ENCODE peak calls at places on chromosomes 6 and 20, in six cellular contexts. P is H9, D is trophoblast cell, G is IMR-90, K is H1, V is mesenchymal stem cell. E is an unnamed sample.

GRCh38 chr20:13436530-13436929 is 202.2 kb downstream of the TASP1 start:
- DNase-seq in V (no peak), K (no peak), P (no peak), G (no peak), D (no peak), E (no peak)

GRCh38 chr20:61355096-61355495 is 103.0 kb downstream of the CDH4 start:
- DNase-seq in V (no peak), G (no peak), D (no peak), K (no peak), P (no peak), E (no peak)

GRCh38 chr6:151391471-151392428 is at the start of gene ZBTB2:
- DNase-seq in D (peak), V (peak), G (peak), P (peak), K (peak), E (peak)

GRCh38 chr6:69022991-69023390 is 387.9 kb downstream of the ADGRB3 start:
- DNase-seq in P (no peak), D (no peak), K (no peak), G (peak), V (peak), E (no peak)

GRCh38 chr20:46606817-46607190 is 44.5 kb downstream of the SLC13A3 start:
- DNase-seq in K (no peak), D (no peak), V (no peak), G (no peak), P (no peak), E (no peak)

GRCh38 chr6:116101298-116101718 is 655 bp downstream of the NT5DC1 start:
- DNase-seq in V (no peak), P (no peak), G (no peak), D (no peak), K (no peak), E (no peak)

GRCh38 chr20:1293641-1294379 is 27.7 kb downstream of the SNPH start:
- DNase-seq in P (no peak), D (no peak), V (no peak), G (no peak), K (no peak), E (no peak)

GRCh38 chr6:130788954-130789353 is 38.3 kb upstream of the SMLR1 start:
- DNase-seq in K (no peak), G (no peak), D (peak), P (no peak), V (no peak), E (no peak)

GRCh38 chr6:48194596-48195295 is 83.7 kb upstream of the PTCHD4 start:
- DNase-seq in K (no peak), G (no peak), P (no peak), V (no peak), D (no peak), E (no peak)

GRCh38 chr6:163670283-163670682 is 255.8 kb downstream of the QKI start:
- DNase-seq in K (no peak), D (no peak), P (no peak), G (no peak), V (no peak), E (no peak)

GRCh38 chr20:15188415-15188814 is 851.0 kb upstream of the FLRT3 start:
- DNase-seq in K (no peak), P (no peak), D (no peak), V (no peak), G (no peak), E (no peak)

GRCh38 chr20:40868568-40869223 is 159.9 kb upstream of the TOP1 start:
- DNase-seq in P (no peak), D (no peak), K (no peak), V (peak), G (peak), E (no peak)

GRCh38 chr6:155171747-155172191 is 92.0 kb upstream of the CLDN20 start:
- DNase-seq in K (no peak), D (no peak), P (no peak), G (peak), V (peak), E (no peak)

GRCh38 chr20:60372282-60372681 is 414.1 kb downstream of the CDH26 start:
- DNase-seq in K (no peak), P (no peak), V (no peak), G (no peak), D (no peak), E (no peak)

GRCh38 chr6:15076565-15076964 is 169.3 kb upstream of the JARID2 start:
- DNase-seq in P (no peak), V (no peak), D (no peak), K (no peak), G (no peak), E (no peak)

GRCh38 chr20:59783020-59784010 is 150.1 kb downstream of the SYCP2 start:
- DNase-seq in G (peak), P (peak), V (no peak), K (peak), D (peak), E (peak)

GRCh38 chr6:37258405-37258704 is 411 bp upstream of the TMEM217 start:
- DNase-seq in G (no peak), P (no peak), K (no peak), V (no peak), D (no peak), E (no peak)

GRCh38 chr6:140192018-140192417 is 817.6 kb upstream of the CITED2 start:
- DNase-seq in K (no peak), D (no peak), P (no peak), V (no peak), G (no peak), E (no peak)

GRCh38 chr20:37627060-37627766 is 66.6 kb upstream of the CTNNBL1 start:
- DNase-seq in G (peak), D (peak), K (peak), V (peak), P (peak), E (peak)

GRCh38 chr6:91626935-91627334 is 1040.1 kb upstream of the MAP3K7 start:
- DNase-seq in K (no peak), D (no peak), P (no peak), V (no peak), G (no peak), E (no peak)

GRCh38 chr6:122289721-122290501 is 109.5 kb upstream of the HSF2 start:
- DNase-seq in G (peak), K (no peak), P (no peak), V (peak), D (peak), E (no peak)

DNA sequence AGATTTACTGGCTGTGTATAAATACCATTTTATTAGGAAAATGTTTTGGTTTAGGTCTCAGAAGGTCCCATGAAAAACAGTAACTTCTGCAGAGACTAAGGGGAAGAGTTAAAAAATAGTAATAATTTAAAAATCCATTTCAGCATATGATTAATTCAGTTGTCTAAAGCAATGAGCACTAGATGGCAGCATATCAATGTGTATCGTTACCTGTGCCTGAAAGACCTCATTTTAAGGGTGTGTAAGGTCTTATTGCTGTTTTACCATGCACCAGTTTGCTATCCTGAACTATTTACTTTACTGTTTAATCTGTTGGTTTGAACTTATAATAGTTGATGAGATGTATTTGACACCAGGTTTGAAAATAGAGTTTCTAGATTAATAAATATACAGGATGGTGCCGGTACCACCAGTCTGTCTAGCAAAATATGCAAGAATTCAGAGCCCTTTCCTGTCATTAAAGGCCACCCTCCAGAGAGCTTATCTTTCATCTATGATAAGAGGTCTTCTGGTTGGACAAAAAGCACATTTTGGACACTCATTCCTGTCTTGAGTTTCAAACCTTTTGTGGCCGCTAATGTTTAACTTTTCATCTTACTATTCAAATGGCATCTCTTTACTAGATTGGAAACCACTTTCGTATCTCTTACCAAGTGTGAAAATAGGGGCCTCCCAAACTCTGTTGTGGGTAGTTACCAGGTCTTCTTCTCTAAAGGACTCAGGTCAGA is 8.9 kb upstream of the AHI1 start:
- DNase-seq in K (no peak), D (peak), G (peak), P (no peak), V (peak), E (no peak)
- H4K91ac ChIP-seq in K (no peak), D (no peak), G (no peak), P (no peak), V (no peak), E (no peak)

DNA sequence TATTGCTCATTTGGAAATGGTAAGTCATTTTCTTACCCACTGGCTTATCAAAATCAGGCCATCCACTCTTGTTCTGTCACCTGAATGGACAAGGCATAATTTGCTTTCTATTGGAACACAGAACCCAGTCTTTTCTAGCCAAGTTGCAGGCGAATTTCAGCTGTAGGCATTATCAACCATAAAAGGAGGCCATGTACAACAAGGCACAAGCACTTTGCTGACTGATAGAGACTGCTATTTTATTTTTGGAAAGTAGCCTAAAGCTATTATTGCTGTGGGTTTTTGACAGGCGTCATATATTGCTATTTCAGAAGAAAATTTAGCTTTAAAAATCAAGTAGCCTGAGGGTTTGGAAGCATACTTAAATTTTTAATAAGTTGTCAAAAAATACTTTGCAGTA is 344.2 kb downstream of the HDGFL1 start:
- DNase-seq in G (no peak), D (no peak), K (no peak), V (no peak), P (no peak), E (no peak)
- H4K91ac ChIP-seq in G (no peak), D (no peak), K (no peak), V (no peak), P (no peak), E (no peak)

GRCh38 chr6:147826698-147827097 is 318.2 kb downstream of the SAMD5 start:
- DNase-seq in G (no peak), D (no peak), V (no peak), P (no peak), K (no peak), E (no peak)
- H4K91ac ChIP-seq in G (no peak), D (no peak), V (no peak), P (no peak), K (no peak), E (no peak)

GRCh38 chr20:63529180-63529860 is 7.9 kb downstream of the PTK6 start:
- DNase-seq in K (no peak), G (no peak), P (no peak), V (no peak), D (no peak), E (no peak)
- H4K91ac ChIP-seq in K (no peak), G (no peak), P (no peak), V (peak), D (no peak), E (peak)

DNA sequence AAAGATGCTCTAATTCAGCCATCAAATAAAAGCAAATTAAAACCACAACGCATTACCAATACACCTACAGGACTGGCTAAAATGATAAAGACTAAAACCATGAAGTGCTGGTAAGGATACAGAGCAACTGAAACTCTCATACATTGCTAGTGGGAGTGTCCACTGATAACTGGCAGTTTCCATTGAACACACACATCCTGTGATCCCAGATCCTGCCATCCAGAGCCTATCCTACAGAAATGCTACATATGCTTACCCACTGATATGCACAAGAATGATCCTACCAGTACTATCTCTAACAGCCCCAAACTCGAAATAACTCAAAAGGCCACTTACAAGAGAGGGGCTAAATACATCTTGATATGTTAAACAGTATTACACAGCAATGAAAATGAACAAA is 81.0 kb downstream of the FYN start:
- DNase-seq in P (no peak), D (no peak), K (no peak), V (no peak), G (no peak), E (no peak)
- H4K91ac ChIP-seq in P (no peak), D (no peak), K (no peak), V (no peak), G (no peak), E (no peak)

GRCh38 chr6:109478222-109478805 is 4.7 kb downstream of the ZBTB24 start:
- DNase-seq in G (no peak), P (no peak), V (no peak), K (no peak), D (no peak), E (no peak)
- H4K91ac ChIP-seq in G (no peak), P (no peak), V (no peak), K (no peak), D (no peak), E (no peak)

GRCh38 chr6:100484474-100484873 is 19.8 kb upstream of the SIM1 start:
- DNase-seq in D (no peak), K (no peak), V (no peak), G (no peak), P (no peak), E (no peak)

GRCh38 chr6:100485268-100485667 is 20.5 kb upstream of the SIM1 start:
- DNase-seq in P (no peak), K (no peak), V (no peak), D (no peak), G (no peak), E (no peak)

GRCh38 chr6:100488231-100488630 is 23.5 kb upstream of the SIM1 start:
- DNase-seq in D (no peak), V (no peak), K (no peak), G (no peak), P (no peak), E (no peak)

GRCh38 chr6:100490065-100490464 is 25.3 kb upstream of the SIM1 start:
- DNase-seq in K (no peak), V (no peak), P (no peak), D (no peak), G (no peak), E (no peak)

DNA sequence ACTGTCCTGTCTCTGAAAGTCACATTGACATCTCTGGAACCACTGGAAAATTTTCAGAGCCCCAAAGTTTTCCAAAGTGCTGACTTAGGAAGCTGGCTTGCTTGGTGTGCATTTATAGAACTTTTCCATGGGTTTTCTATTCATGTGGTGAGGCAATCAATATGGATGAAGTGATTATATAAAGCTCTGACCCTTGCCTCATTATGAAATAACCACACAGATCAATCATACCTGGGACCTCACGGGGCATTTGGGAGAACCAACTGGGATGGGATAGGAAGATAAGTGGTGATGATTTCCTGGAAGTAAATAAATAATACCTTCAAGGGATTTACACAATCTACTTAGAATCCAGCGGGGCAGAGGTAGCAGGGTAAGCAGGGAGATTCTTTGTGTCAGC is 22.9 kb upstream of the SIM1 start:
- DNase-seq in K (no peak), P (no peak), D (no peak), G (no peak), V (no peak), E (no peak)
- H4K91ac ChIP-seq in K (no peak), P (no peak), D (no peak), G (no peak), V (no peak), E (no peak)

DNA sequence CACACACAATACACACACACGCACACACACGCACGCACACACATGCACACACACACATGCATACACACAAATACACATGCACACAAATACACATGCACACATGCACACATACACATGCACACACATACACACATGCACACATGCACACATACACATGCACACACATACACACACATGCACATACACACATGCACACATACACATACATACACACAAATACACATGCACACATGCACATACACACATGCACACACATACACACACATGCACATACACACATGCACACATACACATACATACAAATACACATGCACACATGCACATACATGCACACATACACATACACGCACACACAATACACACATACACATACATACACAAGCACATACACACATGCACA is 175.4 kb upstream of the RREB1 start:
- DNase-seq in D (no peak), G (no peak), P (no peak), V (no peak), K (no peak), E (no peak)
- H4K91ac ChIP-seq in D (no peak), G (no peak), P (no peak), V (no peak), K (no peak), E (no peak)